ENCODE peak calls at places on chromosomes 6 and 20, in seven cellular contexts. One of them, this sample, is unnamed.

GRCh38 chr6:12709116-12709515 is 7.5 kb upstream of the PHACTR1 start:
- DNase-seq in left cardiac atrium: no peak
- DNase-seq in NB4: no peak
- DNase-seq in effector memory CD8-positive, alpha-beta T cell: no peak
- DNase-seq in activated effector memory CD4-positive, alpha-beta T cell treated with anti-CD3 and anti-CD28 coated beads, Interleukin-2, amount 50 U/mL, for 16 hours: no peak
- DNase-seq in cardiac muscle cell: no peak
- DNase-seq in NCI-H1105 treated with DMSO at 0.1 percent for 48 hours: no peak
- DNase-seq in this sample: no peak

GRCh38 chr6:24901698-24902328 is 33.9 kb downstream of the RIPOR2 start:
- DNase-seq in left cardiac atrium: no peak
- DNase-seq in NB4: no peak
- DNase-seq in effector memory CD8-positive, alpha-beta T cell: no peak
- DNase-seq in activated effector memory CD4-positive, alpha-beta T cell treated with anti-CD3 and anti-CD28 coated beads, Interleukin-2, amount 50 U/mL, for 16 hours: no peak
- DNase-seq in cardiac muscle cell: no peak
- DNase-seq in NCI-H1105 treated with DMSO at 0.1 percent for 48 hours: no peak
- DNase-seq in this sample: no peak

GRCh38 chr6:168132531-168133184 is 53.6 kb upstream of the FRMD1 start:
- DNase-seq in left cardiac atrium: peak; percentile 72
- DNase-seq in NB4: peak; percentile 12
- DNase-seq in effector memory CD8-positive, alpha-beta T cell: no peak
- DNase-seq in activated effector memory CD4-positive, alpha-beta T cell treated with anti-CD3 and anti-CD28 coated beads, Interleukin-2, amount 50 U/mL, for 16 hours: no peak
- DNase-seq in cardiac muscle cell: peak; percentile 68
- DNase-seq in NCI-H1105 treated with DMSO at 0.1 percent for 48 hours: no peak
- DNase-seq in this sample: no peak

GRCh38 chr20:33463332-33464101 is 20.0 kb upstream of the SNTA1 start:
- DNase-seq in left cardiac atrium: no peak
- DNase-seq in NB4: no peak
- DNase-seq in effector memory CD8-positive, alpha-beta T cell: no peak
- DNase-seq in activated effector memory CD4-positive, alpha-beta T cell treated with anti-CD3 and anti-CD28 coated beads, Interleukin-2, amount 50 U/mL, for 16 hours: no peak
- DNase-seq in cardiac muscle cell: no peak
- DNase-seq in NCI-H1105 treated with DMSO at 0.1 percent for 48 hours: no peak
- DNase-seq in this sample: no peak

GRCh38 chr20:47020231-47020630 is 125.6 kb downstream of the EYA2 start:
- DNase-seq in left cardiac atrium: no peak
- DNase-seq in NB4: no peak
- DNase-seq in effector memory CD8-positive, alpha-beta T cell: no peak
- DNase-seq in activated effector memory CD4-positive, alpha-beta T cell treated with anti-CD3 and anti-CD28 coated beads, Interleukin-2, amount 50 U/mL, for 16 hours: no peak
- DNase-seq in cardiac muscle cell: no peak
- DNase-seq in NCI-H1105 treated with DMSO at 0.1 percent for 48 hours: peak; percentile 8
- DNase-seq in this sample: peak; percentile 2

GRCh38 chr20:5767493-5768098 is 17.4 kb downstream of the SHLD1 start:
- DNase-seq in left cardiac atrium: no peak
- DNase-seq in NB4: no peak
- DNase-seq in effector memory CD8-positive, alpha-beta T cell: no peak
- DNase-seq in activated effector memory CD4-positive, alpha-beta T cell treated with anti-CD3 and anti-CD28 coated beads, Interleukin-2, amount 50 U/mL, for 16 hours: no peak
- DNase-seq in cardiac muscle cell: no peak
- DNase-seq in NCI-H1105 treated with DMSO at 0.1 percent for 48 hours: no peak
- DNase-seq in this sample: no peak

GRCh38 chr6:147262943-147263342 is 58.7 kb downstream of the STXBP5 start:
- DNase-seq in left cardiac atrium: no peak
- DNase-seq in NB4: no peak
- DNase-seq in effector memory CD8-positive, alpha-beta T cell: no peak
- DNase-seq in activated effector memory CD4-positive, alpha-beta T cell treated with anti-CD3 and anti-CD28 coated beads, Interleukin-2, amount 50 U/mL, for 16 hours: no peak
- DNase-seq in cardiac muscle cell: no peak
- DNase-seq in NCI-H1105 treated with DMSO at 0.1 percent for 48 hours: peak; percentile 9
- DNase-seq in this sample: no peak

GRCh38 chr6:56677559-56677958 is 34.9 kb upstream of the DST start:
- DNase-seq in left cardiac atrium: no peak
- DNase-seq in NB4: no peak
- DNase-seq in effector memory CD8-positive, alpha-beta T cell: no peak
- DNase-seq in activated effector memory CD4-positive, alpha-beta T cell treated with anti-CD3 and anti-CD28 coated beads, Interleukin-2, amount 50 U/mL, for 16 hours: no peak
- DNase-seq in cardiac muscle cell: no peak
- DNase-seq in NCI-H1105 treated with DMSO at 0.1 percent for 48 hours: no peak
- DNase-seq in this sample: no peak

GRCh38 chr6:131694832-131695426 is 6.3 kb downstream of the OR2A4 start:
- DNase-seq in left cardiac atrium: peak; percentile 29
- DNase-seq in NB4: peak; percentile 63
- DNase-seq in effector memory CD8-positive, alpha-beta T cell: peak; percentile 5
- DNase-seq in activated effector memory CD4-positive, alpha-beta T cell treated with anti-CD3 and anti-CD28 coated beads, Interleukin-2, amount 50 U/mL, for 16 hours: no peak
- DNase-seq in cardiac muscle cell: peak; percentile 77
- DNase-seq in NCI-H1105 treated with DMSO at 0.1 percent for 48 hours: peak; percentile 66
- DNase-seq in this sample: no peak

GRCh38 chr6:163338671-163339405 is 75.7 kb upstream of the QKI start:
- DNase-seq in left cardiac atrium: peak; percentile 63
- DNase-seq in NB4: no peak
- DNase-seq in effector memory CD8-positive, alpha-beta T cell: no peak
- DNase-seq in activated effector memory CD4-positive, alpha-beta T cell treated with anti-CD3 and anti-CD28 coated beads, Interleukin-2, amount 50 U/mL, for 16 hours: no peak
- DNase-seq in cardiac muscle cell: peak; percentile 91
- DNase-seq in NCI-H1105 treated with DMSO at 0.1 percent for 48 hours: no peak
- DNase-seq in this sample: no peak

GRCh38 chr6:21138359-21139094 is 455.0 kb upstream of the SOX4 start:
- DNase-seq in left cardiac atrium: no peak
- DNase-seq in NB4: no peak
- DNase-seq in effector memory CD8-positive, alpha-beta T cell: no peak
- DNase-seq in activated effector memory CD4-positive, alpha-beta T cell treated with anti-CD3 and anti-CD28 coated beads, Interleukin-2, amount 50 U/mL, for 16 hours: no peak
- DNase-seq in cardiac muscle cell: no peak
- DNase-seq in NCI-H1105 treated with DMSO at 0.1 percent for 48 hours: no peak
- DNase-seq in this sample: no peak

This sample was measured in spleen.